ENCODE peak calls at places on chromosomes 12 and 14, in seven cellular contexts. One of them, this sample, is unnamed.

GRCh38 chr14:104009297-104009696 is 67.0 kb upstream of the RD3L start:
- DNase-seq in mesendoderm: no peak
- DNase-seq in IMR-90: peak; percentile 12
- DNase-seq in trophoblast cell: no peak
- DNase-seq in H9: no peak
- DNase-seq in neuronal stem cell: no peak
- DNase-seq in H1: no peak
- DNase-seq in this sample: no peak

GRCh38 chr14:78005325-78005724 is 164.8 kb upstream of the NRXN3 start:
- DNase-seq in mesendoderm: no peak
- DNase-seq in IMR-90: no peak
- DNase-seq in trophoblast cell: no peak
- DNase-seq in H9: no peak
- DNase-seq in neuronal stem cell: no peak
- DNase-seq in H1: no peak
- DNase-seq in this sample: no peak

GRCh38 chr12:26239508-26240328 is 44.3 kb downstream of the SSPN start:
- DNase-seq in mesendoderm: no peak
- DNase-seq in IMR-90: peak; percentile 79
- DNase-seq in trophoblast cell: no peak
- DNase-seq in H9: no peak
- DNase-seq in neuronal stem cell: no peak
- DNase-seq in H1: no peak
- DNase-seq in this sample: peak; percentile 30

GRCh38 chr12:131190965-131191364 is 237.3 kb downstream of the ADGRD1 start:
- DNase-seq in mesendoderm: no peak
- DNase-seq in IMR-90: no peak
- DNase-seq in trophoblast cell: no peak
- DNase-seq in H9: no peak
- DNase-seq in neuronal stem cell: no peak
- DNase-seq in H1: no peak
- DNase-seq in this sample: no peak

GRCh38 chr12:19811922-19812321 is 372.6 kb downstream of the AEBP2 start:
- DNase-seq in mesendoderm: no peak
- DNase-seq in IMR-90: no peak
- DNase-seq in trophoblast cell: peak; percentile 29
- DNase-seq in H9: no peak
- DNase-seq in neuronal stem cell: no peak
- DNase-seq in H1: no peak
- DNase-seq in this sample: no peak

GRCh38 chr14:79702197-79702596 is 509.1 kb downstream of the DIO2 start:
- DNase-seq in mesendoderm: no peak
- DNase-seq in IMR-90: peak; percentile 57
- DNase-seq in trophoblast cell: no peak
- DNase-seq in H9: no peak
- DNase-seq in neuronal stem cell: no peak
- DNase-seq in H1: no peak
- DNase-seq in this sample: no peak

GRCh38 chr14:91897121-91897701 is 29.9 kb upstream of the TC2N start:
- DNase-seq in mesendoderm: peak; percentile 76
- DNase-seq in IMR-90: peak; percentile 68
- DNase-seq in trophoblast cell: no peak
- DNase-seq in H9: no peak
- DNase-seq in neuronal stem cell: no peak
- DNase-seq in H1: no peak
- DNase-seq in this sample: peak; percentile 63

GRCh38 chr14:76784266-76784874 is 23.1 kb downstream of the VASH1 start:
- DNase-seq in mesendoderm: no peak
- DNase-seq in IMR-90: no peak
- DNase-seq in trophoblast cell: no peak
- DNase-seq in H9: no peak
- DNase-seq in neuronal stem cell: no peak
- DNase-seq in H1: no peak
- DNase-seq in this sample: no peak

GRCh38 chr12:57296291-57296690 is 45.3 kb upstream of the STAC3 start:
- DNase-seq in mesendoderm: no peak
- DNase-seq in IMR-90: no peak
- DNase-seq in trophoblast cell: no peak
- DNase-seq in H9: no peak
- DNase-seq in neuronal stem cell: no peak
- DNase-seq in H1: no peak
- DNase-seq in this sample: no peak

GRCh38 chr14:104878582-104878981 is 13.5 kb downstream of the CEP170B start:
- DNase-seq in mesendoderm: no peak
- DNase-seq in IMR-90: no peak
- DNase-seq in trophoblast cell: peak; percentile 82
- DNase-seq in H9: no peak
- DNase-seq in neuronal stem cell: no peak
- DNase-seq in H1: no peak
- DNase-seq in this sample: no peak

GRCh38 chr12:54463034-54463433 is 10.4 kb downstream of the GTSF1 start:
- DNase-seq in mesendoderm: no peak
- DNase-seq in IMR-90: peak; percentile 27
- DNase-seq in trophoblast cell: peak; percentile 90
- DNase-seq in H9: no peak
- DNase-seq in neuronal stem cell: no peak
- DNase-seq in H1: no peak
- DNase-seq in this sample: no peak

GRCh38 chr14:99378782-99379214 is 101.9 kb downstream of the SETD3 start:
- DNase-seq in mesendoderm: no peak
- DNase-seq in IMR-90: peak; percentile 24
- DNase-seq in trophoblast cell: peak; percentile 79
- DNase-seq in H9: no peak
- DNase-seq in neuronal stem cell: no peak
- DNase-seq in H1: no peak
- DNase-seq in this sample: peak; percentile 34

GRCh38 chr12:90827567-90827966 is 127.4 kb downstream of the CCER1 start:
- DNase-seq in mesendoderm: no peak
- DNase-seq in IMR-90: no peak
- DNase-seq in trophoblast cell: no peak
- DNase-seq in H9: no peak
- DNase-seq in neuronal stem cell: no peak
- DNase-seq in H1: no peak
- DNase-seq in this sample: no peak
- H4K8ac ChIP-seq in mesendoderm: no peak overlapping the region
- H4K8ac ChIP-seq in IMR-90: no peak overlapping the region
- H4K8ac ChIP-seq in trophoblast cell: no peak overlapping the region
- H4K8ac ChIP-seq in H9: no peak overlapping the region
- H4K8ac ChIP-seq in neuronal stem cell: no peak overlapping the region
- H4K8ac ChIP-seq in H1: no peak overlapping the region
- H4K8ac ChIP-seq in this sample: no peak overlapping the region

DNA sequence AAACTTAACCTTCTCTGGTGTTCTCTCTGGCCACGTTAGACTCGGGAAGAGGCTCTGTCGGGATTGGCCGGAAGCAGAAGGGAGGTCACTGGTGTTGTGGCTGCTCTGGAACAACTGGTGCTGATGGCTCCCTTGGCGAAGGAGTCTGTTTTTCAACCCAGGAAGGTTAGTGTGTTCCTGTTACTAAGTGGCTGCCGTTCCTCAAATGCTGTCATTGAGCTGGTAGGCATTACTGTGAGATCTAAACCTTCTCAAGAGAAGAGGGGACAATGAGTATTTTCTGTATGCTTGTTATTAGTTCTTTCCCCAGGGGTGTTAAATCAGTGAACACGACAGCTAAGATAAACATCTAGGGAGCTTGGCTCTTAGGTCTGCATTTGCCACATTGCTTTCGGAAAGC is 18.3 kb downstream of the POP5 start:
- DNase-seq in mesendoderm: no peak
- DNase-seq in IMR-90: no peak
- DNase-seq in trophoblast cell: no peak
- DNase-seq in H9: no peak
- DNase-seq in neuronal stem cell: no peak
- DNase-seq in H1: no peak
- DNase-seq in this sample: peak; percentile 85
- H4K8ac ChIP-seq in mesendoderm: no peak overlapping the region
- H4K8ac ChIP-seq in IMR-90: no peak overlapping the region
- H4K8ac ChIP-seq in trophoblast cell: no peak overlapping the region
- H4K8ac ChIP-seq in H9: no peak overlapping the region
- H4K8ac ChIP-seq in neuronal stem cell: no peak overlapping the region
- H4K8ac ChIP-seq in H1: no peak overlapping the region
- H4K8ac ChIP-seq in this sample: peak overlapping the region; percentile 10

DNA sequence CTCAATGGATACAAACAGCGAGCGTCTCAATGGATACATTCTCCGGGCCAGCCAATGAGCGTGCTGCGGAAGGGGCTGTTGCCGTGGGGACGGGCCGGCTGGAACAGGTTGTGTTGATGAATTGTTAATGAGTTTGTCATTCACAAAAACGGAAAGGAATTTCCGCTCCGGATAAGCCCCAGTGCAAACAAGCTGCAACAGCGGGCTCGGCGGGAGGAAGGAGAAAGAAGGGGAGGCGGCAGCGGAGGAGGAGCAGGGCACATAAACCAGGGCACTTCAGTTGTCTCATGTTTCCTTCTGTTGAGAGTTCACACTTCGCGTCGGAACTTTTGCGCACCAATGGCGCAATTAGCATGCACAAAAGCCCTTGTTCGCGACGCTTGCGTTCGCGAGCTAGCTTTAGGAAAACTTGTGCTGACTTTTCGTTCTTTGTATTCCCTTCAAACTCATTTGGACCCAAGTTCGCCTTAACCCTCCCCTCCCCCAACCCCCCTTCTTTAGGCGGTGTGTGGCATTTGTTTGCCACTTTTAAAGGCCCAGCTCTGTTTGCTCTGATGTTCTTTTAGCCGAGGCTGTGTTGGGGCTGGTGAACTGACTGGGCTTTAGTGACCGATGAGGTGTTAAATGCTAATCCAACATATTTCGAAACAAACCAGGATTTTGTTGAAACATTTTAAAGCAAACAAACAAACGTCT is at the start of gene DUSP6:
- DNase-seq in mesendoderm: peak; percentile 100
- DNase-seq in IMR-90: peak; percentile 99
- DNase-seq in trophoblast cell: peak; percentile 88
- DNase-seq in H9: peak; percentile 99
- DNase-seq in neuronal stem cell: peak; percentile 98
- DNase-seq in H1: peak; percentile 93
- DNase-seq in this sample: peak; percentile 99
- H4K8ac ChIP-seq in mesendoderm: no peak within 1 kb of the TSS
- H4K8ac ChIP-seq in IMR-90: peak within 1 kb of the TSS; percentile 89
- H4K8ac ChIP-seq in trophoblast cell: peak within 1 kb of the TSS; percentile 91
- H4K8ac ChIP-seq in H9: no peak within 1 kb of the TSS
- H4K8ac ChIP-seq in neuronal stem cell: no peak within 1 kb of the TSS
- H4K8ac ChIP-seq in H1: peak within 1 kb of the TSS; percentile 96
- H4K8ac ChIP-seq in this sample: peak within 1 kb of the TSS; percentile 98

GRCh38 chr14:68655021-68655811 is 137.7 kb downstream of the ZFP36L1 start:
- DNase-seq in mesendoderm: no peak
- DNase-seq in IMR-90: peak; percentile 56
- DNase-seq in trophoblast cell: no peak
- DNase-seq in H9: no peak
- DNase-seq in neuronal stem cell: no peak
- DNase-seq in H1: peak; percentile 35
- DNase-seq in this sample: no peak
- H4K8ac ChIP-seq in mesendoderm: no peak overlapping the region
- H4K8ac ChIP-seq in IMR-90: peak overlapping the region; percentile 72
- H4K8ac ChIP-seq in trophoblast cell: peak overlapping the region; percentile 25
- H4K8ac ChIP-seq in H9: no peak overlapping the region
- H4K8ac ChIP-seq in neuronal stem cell: no peak overlapping the region
- H4K8ac ChIP-seq in H1: no peak overlapping the region
- H4K8ac ChIP-seq in this sample: peak overlapping the region; percentile 78

DNA sequence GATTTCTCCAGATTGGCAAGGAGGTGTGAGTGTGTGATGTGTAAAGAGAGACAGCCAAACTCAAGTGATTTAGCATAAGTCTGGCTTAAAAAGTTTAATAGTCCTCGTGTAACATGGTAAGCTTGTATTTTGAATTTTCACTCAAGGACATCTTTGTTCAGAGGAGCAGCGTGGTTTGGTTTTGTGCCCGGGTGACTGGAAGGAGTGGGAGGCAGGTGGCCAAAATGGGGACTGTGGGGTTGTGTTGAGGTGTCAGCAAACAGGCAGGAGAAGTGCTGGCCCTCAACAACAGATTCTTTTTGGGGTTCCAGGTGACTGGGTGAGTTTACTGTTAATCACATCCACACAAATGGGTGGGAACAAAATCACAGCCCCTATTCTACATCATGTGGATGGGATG is 102.8 kb downstream of the DACT1 start:
- DNase-seq in mesendoderm: no peak
- DNase-seq in IMR-90: no peak
- DNase-seq in trophoblast cell: no peak
- DNase-seq in H9: no peak
- DNase-seq in neuronal stem cell: no peak
- DNase-seq in H1: no peak
- DNase-seq in this sample: no peak
- H4K8ac ChIP-seq in mesendoderm: no peak overlapping the region
- H4K8ac ChIP-seq in IMR-90: no peak overlapping the region
- H4K8ac ChIP-seq in trophoblast cell: no peak overlapping the region
- H4K8ac ChIP-seq in H9: no peak overlapping the region
- H4K8ac ChIP-seq in neuronal stem cell: no peak overlapping the region
- H4K8ac ChIP-seq in H1: no peak overlapping the region
- H4K8ac ChIP-seq in this sample: peak overlapping the region; percentile 36